ENCODE peak calls at places on chromosome 13, in six cellular contexts. K is K562, S is GM12878, G is H1, E is HepG2, X is SK-N-SH. W is an unnamed sample.

GRCh38 chr13:46062190-46062589 is 9.6 kb upstream of the ZC3H13 start:
- DNase-seq in X (no peak), G (no peak), E (no peak), S (no peak), K (no peak), W (no peak)

GRCh38 chr13:59975807-59976445 is 187.8 kb downstream of the DIAPH3 start:
- DNase-seq in X (no peak), E (no peak), S (no peak), G (no peak), K (no peak), W (no peak)

GRCh38 chr13:31088826-31089420 is 72.8 kb downstream of the HSPH1 start:
- DNase-seq in K (no peak), S (no peak), X (peak), G (no peak), E (no peak), W (no peak)

GRCh38 chr13:22110368-22110767 is 439.5 kb downstream of the FGF9 start:
- DNase-seq in G (no peak), E (no peak), X (no peak), K (no peak), S (no peak), W (no peak)

GRCh38 chr13:51241720-51242119 is 19.5 kb downstream of the FAM124A start:
- DNase-seq in S (no peak), X (no peak), G (peak), E (no peak), K (no peak), W (peak)

GRCh38 chr13:46229251-46229650 is 17.5 kb downstream of the LRRC63 start:
- DNase-seq in G (no peak), S (no peak), E (no peak), X (no peak), K (no peak), W (no peak)

GRCh38 chr13:67023088-67023893 is 206.8 kb downstream of the PCDH9 start:
- DNase-seq in S (no peak), E (no peak), G (no peak), K (no peak), X (no peak), W (peak)

GRCh38 chr13:104705031-104705750 is 1639.0 kb upstream of the SLC10A2 start:
- DNase-seq in E (no peak), K (no peak), G (no peak), S (no peak), X (no peak), W (no peak)

GRCh38 chr13:98103942-98104880 is 38.7 kb upstream of the FARP1 start:
- DNase-seq in E (peak), X (peak), K (peak), G (no peak), S (no peak), W (no peak)

GRCh38 chr13:71303144-71303543 is 563.9 kb downstream of the DACH1 start:
- DNase-seq in G (no peak), E (no peak), X (no peak), S (no peak), K (no peak), W (no peak)

GRCh38 chr13:77356155-77356554 is 29.3 kb upstream of the MYCBP2 start:
- DNase-seq in E (no peak), K (no peak), G (no peak), X (no peak), S (no peak), W (no peak)

GRCh38 chr13:64767054-64767453 is 2463.1 kb downstream of the PCDH9 start:
- DNase-seq in S (no peak), E (no peak), G (no peak), K (no peak), X (no peak), W (no peak)

GRCh38 chr13:52954838-52955237 is 73.8 kb upstream of the OLFM4 start:
- DNase-seq in X (no peak), G (no peak), K (no peak), E (no peak), S (no peak), W (no peak)

GRCh38 chr13:52356327-52356726 is 49.6 kb downstream of the THSD1 start:
- DNase-seq in K (no peak), G (no peak), E (no peak), X (no peak), S (no peak), W (no peak)

GRCh38 chr13:26342898-26343297 is 89.0 kb downstream of the CDK8 start:
- DNase-seq in X (peak), G (no peak), E (no peak), K (no peak), S (no peak), W (no peak)

GRCh38 chr13:113918580-113918979 is 54.7 kb upstream of the GAS6 start:
- DNase-seq in K (no peak), X (no peak), G (peak), E (no peak), S (no peak), W (no peak)

GRCh38 chr13:94249512-94249911 is 230.0 kb downstream of the DCT start:
- DNase-seq in K (no peak), G (no peak), X (no peak), E (peak), S (no peak), W (no peak)

GRCh38 chr13:35838356-35838755 is 292.8 kb downstream of the DCLK1 start:
- DNase-seq in K (no peak), S (no peak), G (no peak), E (no peak), X (no peak), W (no peak)

GRCh38 chr13:102856603-102857002 is 10.8 kb downstream of the ERCC5 start:
- DNase-seq in K (no peak), S (no peak), E (no peak), X (no peak), G (no peak), W (no peak)

GRCh38 chr13:110311721-110312668 is 4.9 kb downstream of the COL4A2 start:
- DNase-seq in X (no peak), E (no peak), K (no peak), G (no peak), S (no peak), W (no peak)

GRCh38 chr13:76903544-76904162 is 17.4 kb upstream of the KCTD12 start:
- DNase-seq in S (peak), G (peak), E (peak), K (peak), X (peak), W (no peak)

GRCh38 chr13:99919132-99919531 is 52.4 kb downstream of the ZIC5 start:
- DNase-seq in K (no peak), S (no peak), E (no peak), X (no peak), G (no peak), W (no peak)

GRCh38 chr13:102311901-102312300 is 89.9 kb downstream of the FGF14 start:
- DNase-seq in X (no peak), G (no peak), E (no peak), S (no peak), K (no peak), W (no peak)

GRCh38 chr13:98875146-98875729 is 102.6 kb downstream of the DOCK9 start:
- DNase-seq in K (no peak), E (no peak), X (no peak), G (no peak), S (no peak), W (no peak)

GRCh38 chr13:76717092-76717491 is 169.1 kb downstream of the KCTD12 start:
- DNase-seq in K (no peak), S (no peak), G (no peak), X (peak), E (no peak), W (no peak)

GRCh38 chr13:20161275-20161950 is 561 bp upstream of the GJA3 start:
- DNase-seq in E (no peak), G (peak), X (peak), S (no peak), K (no peak), W (no peak)

GRCh38 chr13:33110713-33111413 is 94.6 kb downstream of the KL start:
- DNase-seq in S (no peak), G (no peak), K (no peak), E (no peak), X (no peak), W (no peak)
- TF ChIP-seq POLR2AphosphoS5 in S (peak), G (no peak), K (no peak), E (no peak), X (no peak), W (no peak)

GRCh38 chr13:108917581-108917980 is 288.2 kb downstream of the MYO16 start:
- DNase-seq in K (no peak), X (no peak), E (no peak), S (no peak), G (no peak), W (no peak)
- TF ChIP-seq GABPA in K (no peak), X (no peak), E (no peak), S (no peak), G (no peak), W (no peak)

GRCh38 chr13:33167521-33167920 is 118.0 kb downstream of the STARD13 start:
- DNase-seq in G (no peak), S (no peak), X (no peak), E (peak), K (no peak), W (no peak)

GRCh38 chr13:33168326-33168960 is 117.1 kb downstream of the STARD13 start:
- DNase-seq in K (no peak), G (no peak), S (no peak), X (no peak), E (peak), W (no peak)

GRCh38 chr13:33172911-33173310 is 112.6 kb downstream of the STARD13 start:
- DNase-seq in E (no peak), G (no peak), K (no peak), S (no peak), X (no peak), W (no peak)

GRCh38 chr13:33172400-33172799 is 113.2 kb downstream of the STARD13 start:
- DNase-seq in K (no peak), G (no peak), S (no peak), X (no peak), E (no peak), W (no peak)

GRCh38 chr13:33169273-33169980 is 116.1 kb downstream of the STARD13 start:
- DNase-seq in S (no peak), E (no peak), X (no peak), K (no peak), G (no peak), W (no peak)
- H3K4me3 ChIP-seq in S (no peak), E (no peak), X (no peak), K (no peak), G (no peak), W (no peak)

GRCh38 chr13:90103099-90103784 is 1244.2 kb upstream of the MIR17HG start:
- DNase-seq in X (no peak), K (no peak), E (no peak), S (no peak), G (no peak), W (no peak)
- TF ChIP-seq POLR2AphosphoS5 in X (no peak), K (no peak), E (no peak), S (no peak), G (no peak), W (no peak)

DNA sequence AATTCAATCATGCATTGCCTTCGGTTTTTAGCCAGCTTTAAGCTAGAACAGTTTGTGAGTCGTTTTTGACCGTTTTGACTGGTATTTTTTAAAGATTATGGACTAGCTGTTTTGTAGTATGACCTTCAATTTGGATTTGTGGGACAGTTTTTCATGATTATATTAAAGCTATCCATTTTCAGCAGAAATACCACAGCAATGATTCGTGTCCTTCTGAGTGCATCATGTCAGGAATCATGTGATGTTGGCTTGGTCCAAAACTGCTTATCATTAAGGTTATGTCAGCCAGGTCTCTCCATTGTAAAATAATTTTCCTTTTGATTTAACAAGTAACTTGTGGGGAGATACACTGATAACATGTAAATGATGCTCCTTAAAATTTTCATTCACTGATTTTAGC is 228.9 kb downstream of the POSTN start:
- DNase-seq in K (no peak), E (no peak), X (no peak), S (no peak), G (no peak), W (no peak)
- TF ChIP-seq GABPA in K (no peak), E (no peak), X (no peak), S (no peak), G (no peak), W (no peak)

GRCh38 chr13:48532473-48533206 is at the start of gene RCBTB2:
- DNase-seq in X (peak), S (peak), K (peak), E (peak), G (peak), W (peak)

GRCh38 chr13:48528720-48529119 is 4.2 kb downstream of the RCBTB2 start:
- DNase-seq in E (no peak), S (peak), K (no peak), G (no peak), X (no peak), W (no peak)

GRCh38 chr13:48532146-48532472 is 771 bp downstream of the RCBTB2 start:
- DNase-seq in K (no peak), E (no peak), S (peak), G (no peak), X (no peak), W (no peak)

GRCh38 chr13:48531416-48532145 is 1.3 kb downstream of the RCBTB2 start:
- DNase-seq in E (peak), S (peak), G (no peak), K (no peak), X (no peak), W (peak)

DNA sequence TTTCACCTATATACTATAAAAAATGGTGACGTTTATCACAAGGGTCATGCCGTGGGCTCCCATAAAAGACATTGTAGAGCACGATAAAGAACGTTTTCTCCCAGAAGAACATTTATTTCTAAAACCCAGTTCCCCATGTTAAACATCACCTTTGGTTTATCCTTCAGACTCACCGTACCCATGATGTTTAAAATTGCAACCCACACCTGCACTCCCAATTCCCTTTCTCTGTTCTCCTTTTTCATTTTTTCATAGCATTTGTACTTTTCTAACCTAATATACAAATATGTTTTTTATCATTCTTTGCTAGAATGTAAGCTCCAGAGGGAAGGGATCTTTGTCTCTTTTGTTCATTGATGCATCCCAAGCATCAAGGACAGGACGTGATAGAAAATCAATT is 2.0 kb downstream of the RCBTB2 start:
- DNase-seq in G (no peak), E (no peak), S (peak), X (no peak), K (no peak), W (no peak)
- H3K4me3 ChIP-seq in G (no peak), E (no peak), S (peak), X (no peak), K (no peak), W (no peak)

DNA sequence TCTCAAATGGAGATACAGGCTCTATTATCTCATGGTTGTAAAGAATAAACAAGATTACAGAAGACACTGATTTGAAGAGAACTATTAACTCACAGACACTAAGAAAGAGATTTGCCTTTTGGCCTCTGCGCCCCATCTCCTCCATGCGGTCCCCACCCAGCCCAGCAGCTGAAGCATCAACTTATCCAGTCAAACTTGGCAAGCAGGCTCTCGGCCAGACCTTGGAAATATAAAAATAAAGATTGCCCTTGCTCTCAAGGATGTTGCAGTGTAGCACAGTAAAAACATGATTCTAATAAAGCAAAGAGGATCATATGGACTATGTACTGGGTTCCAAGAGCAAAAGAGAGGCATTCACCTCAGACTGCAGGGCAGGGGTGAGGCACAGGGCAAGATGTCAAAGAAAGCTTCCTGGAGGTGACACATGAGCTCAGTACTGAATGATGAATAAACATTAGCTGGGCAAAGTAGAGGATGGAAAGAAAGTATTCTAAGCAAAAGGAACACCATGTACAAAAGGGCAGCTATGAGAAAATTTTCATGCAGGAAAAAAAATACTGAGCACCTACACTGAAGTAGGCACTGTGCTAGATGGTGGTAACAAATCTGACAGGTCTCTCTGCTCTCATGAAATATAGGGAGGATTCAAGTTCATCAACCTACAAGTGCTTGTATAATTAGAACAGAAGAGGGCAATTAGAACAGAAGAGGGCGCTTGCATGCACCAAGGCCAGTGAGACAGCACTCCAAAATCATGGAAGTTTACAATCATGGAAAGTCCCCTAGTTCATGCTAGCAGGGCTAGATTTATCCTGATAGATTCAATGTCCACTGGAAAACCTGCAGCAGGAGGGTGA is 85.0 kb downstream of the SACS start:
- DNase-seq in X (no peak), S (no peak), E (no peak), K (no peak), G (no peak), W (no peak)
- TF ChIP-seq POLR2AphosphoS5 in X (no peak), S (no peak), E (no peak), K (no peak), G (no peak), W (no peak)

DNA sequence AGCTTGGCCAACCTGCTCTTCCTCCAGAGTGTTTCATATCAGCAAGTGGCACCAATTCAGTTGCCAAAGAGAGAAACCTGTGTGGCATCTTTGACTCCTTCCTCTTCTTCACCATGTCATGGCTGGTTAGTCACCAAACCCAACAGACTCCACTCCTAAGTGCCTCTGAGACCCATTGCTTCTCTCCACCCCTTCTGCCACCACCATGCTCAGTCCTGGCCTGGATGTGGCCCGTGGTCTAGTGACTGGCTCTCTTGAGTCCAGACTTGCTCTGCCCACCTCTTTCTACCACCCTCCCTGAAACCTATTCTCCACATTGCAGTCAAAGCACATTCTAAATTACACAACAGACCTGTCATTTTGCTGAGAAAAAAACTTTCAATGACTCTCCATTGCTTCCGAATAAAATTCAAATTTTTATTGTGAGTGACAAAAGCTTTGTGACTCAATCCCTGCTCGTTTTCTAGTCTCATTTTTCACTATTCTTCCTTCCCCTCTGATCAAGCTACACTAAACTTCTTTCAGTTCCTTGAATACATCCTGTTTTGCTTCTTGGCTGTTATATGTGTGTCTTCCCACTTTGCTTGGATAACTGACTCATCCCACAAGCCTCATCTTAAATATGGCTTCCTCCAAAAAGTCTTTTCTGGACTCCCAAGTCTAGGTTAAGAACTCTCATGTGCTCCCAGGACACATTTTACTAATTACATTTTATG is 12.0 kb upstream of the TNFSF11 start:
- DNase-seq in K (no peak), E (no peak), G (no peak), X (no peak), S (no peak), W (no peak)
- TF ChIP-seq GABPA in K (no peak), E (no peak), G (no peak), X (no peak), S (no peak), W (no peak)

DNA sequence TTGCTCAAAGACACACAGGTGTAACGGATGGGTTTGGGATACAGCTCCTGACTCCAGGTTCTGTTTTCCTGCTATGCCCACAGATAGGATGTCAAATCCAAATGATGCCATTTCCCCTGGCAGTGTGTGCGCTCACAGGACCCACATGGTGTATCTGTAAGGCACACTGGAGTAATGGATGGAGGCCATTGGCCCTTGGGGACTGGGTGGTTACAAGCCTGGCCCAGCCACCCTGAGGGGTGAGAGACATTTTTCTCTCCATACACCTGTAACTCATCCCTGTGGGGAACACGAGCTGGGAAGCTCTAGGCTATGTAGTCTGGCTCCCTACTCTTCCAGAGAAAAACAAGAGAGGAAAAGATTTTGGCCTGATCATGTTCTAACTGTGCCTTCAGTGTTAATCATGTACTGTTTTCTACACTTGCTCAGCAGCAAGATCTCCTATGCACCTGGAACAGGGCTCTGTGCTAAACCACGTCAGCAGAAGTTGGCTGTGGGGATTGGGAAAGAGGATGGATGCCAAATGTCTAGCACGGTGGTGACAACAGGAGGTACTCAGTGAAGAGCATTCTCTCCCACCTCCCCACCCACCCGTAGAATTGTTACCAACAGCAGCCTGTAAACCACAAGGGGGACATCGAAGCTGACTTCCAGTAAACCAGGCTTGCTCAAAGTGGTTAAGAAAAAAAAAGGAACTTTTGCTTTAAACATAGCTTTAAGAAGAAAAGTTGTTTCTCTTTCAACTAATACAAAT is 237.0 kb downstream of the LACC1 start:
- DNase-seq in G (peak), X (no peak), S (no peak), E (no peak), K (no peak), W (peak)
- H3K4me3 ChIP-seq in G (no peak), X (no peak), S (no peak), E (no peak), K (no peak), W (no peak)